ENCODE peak calls at places on chromosomes 1 and 21, in six cellular contexts. C is suprapubic skin, B is cardiac muscle cell, R is uterus, P is osteoblast, Z is IMR-90. A is an unnamed sample. For H3K36me3, the result is how much of the 10 kb centered on the place peaks cover.

GRCh38 chr1:181423301-181423918 is 59.9 kb upstream of the CACNA1E start:
- DNase-seq in B (peak), C (no peak), P (no peak), Z (peak), R (no peak), A (peak)

GRCh38 chr1:44661786-44662682 is 12.2 kb downstream of the TMEM53 start:
- DNase-seq in B (no peak), C (no peak), R (no peak), Z (no peak), P (no peak), A (peak)

GRCh38 chr1:202014915-202015676 is 4.7 kb downstream of the ELF3 start:
- DNase-seq in C (no peak), R (no peak), B (no peak), Z (no peak), P (peak), A (no peak)

GRCh38 chr21:43976661-43977060 is 35.4 kb upstream of the TRAPPC10 start:
- DNase-seq in Z (no peak), P (peak), C (no peak), R (no peak), B (no peak), A (peak)

GRCh38 chr1:153540394-153541361 is at the start of gene S100A5:
- DNase-seq in P (peak), B (no peak), Z (peak), R (no peak), C (no peak), A (peak)

GRCh38 chr1:168019407-168019806 is 82.5 kb upstream of the MPC2 start:
- DNase-seq in B (no peak), C (no peak), P (no peak), R (no peak), Z (no peak), A (no peak)

GRCh38 chr1:166410083-166410385 is 243.2 kb upstream of the FAM78B start:
- DNase-seq in R (no peak), P (no peak), Z (no peak), C (no peak), B (no peak), A (no peak)

GRCh38 chr1:202164271-202165037 is 4.1 kb upstream of the PTPN7 start:
- DNase-seq in B (no peak), R (no peak), P (peak), C (no peak), Z (no peak), A (no peak)

GRCh38 chr1:158830074-158830677 is 975 bp upstream of the MNDA start:
- DNase-seq in R (no peak), C (no peak), B (no peak), Z (no peak), P (no peak), A (no peak)

GRCh38 chr21:41481191-41481590 is 26.8 kb downstream of the TMPRSS2 start:
- DNase-seq in R (no peak), B (no peak), P (peak), C (no peak), Z (peak), A (no peak)

GRCh38 chr21:25496825-25497482 is 110.3 kb downstream of the MRPL39 start:
- DNase-seq in Z (peak), C (no peak), R (no peak), P (no peak), B (no peak), A (no peak)

GRCh38 chr21:29208666-29209059 is 78.2 kb downstream of the MAP3K7CL start:
- DNase-seq in Z (peak), R (no peak), C (no peak), P (peak), B (no peak), A (no peak)

GRCh38 chr1:119045091-119045746 is 57.1 kb upstream of the TBX15 start:
- DNase-seq in P (no peak), B (no peak), R (no peak), C (no peak), Z (no peak), A (no peak)

GRCh38 chr1:172322219-172323061 is 98.0 kb upstream of the C1orf105 start:
- DNase-seq in Z (peak), C (peak), R (peak), B (no peak), P (peak), A (no peak)

GRCh38 chr1:42420911-42421585 is 34.8 kb downstream of the ZMYND12 start:
- DNase-seq in Z (peak), P (peak), B (peak), R (peak), C (no peak), A (no peak)

DNA sequence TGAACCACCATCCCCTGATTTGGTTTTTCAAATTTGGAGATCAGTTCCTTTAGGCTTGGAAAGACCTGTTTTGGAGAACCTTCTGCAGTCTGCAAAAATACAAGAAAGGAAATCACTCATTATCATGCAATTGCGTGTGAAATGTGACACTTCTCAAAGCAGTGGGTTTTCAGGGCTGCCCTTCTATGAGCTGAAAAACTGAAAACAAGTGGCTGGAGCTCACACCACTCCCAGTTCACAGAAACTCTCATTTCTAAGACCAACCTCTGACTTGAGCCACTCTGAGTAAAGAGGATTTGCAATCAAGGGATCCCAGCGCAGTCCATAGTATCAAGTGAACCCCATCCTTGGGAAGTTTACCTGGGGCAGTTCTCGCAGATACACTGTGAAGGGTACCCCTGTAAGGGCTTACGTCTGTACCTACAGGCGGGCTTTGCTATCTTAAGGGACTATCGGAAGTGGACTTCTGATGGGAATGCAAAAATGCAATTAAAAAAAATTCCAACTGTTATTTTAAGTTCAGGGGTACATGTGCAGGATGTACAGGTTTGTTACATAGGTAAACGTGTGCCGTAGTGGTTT is 12.8 kb downstream of the SH2D1B start:
- DNase-seq in R (no peak), P (no peak), C (no peak), Z (no peak), B (no peak), A (no peak)
- H3K4me3 ChIP-seq in R (no peak), P (no peak), C (no peak), Z (no peak), B (no peak), A (no peak)

GRCh38 chr1:155954645-155955044 is 13.2 kb downstream of the RXFP4 start:
- DNase-seq in Z (no peak), P (peak), R (no peak), C (no peak), B (no peak), A (no peak)

GRCh38 chr1:155950829-155951228 is 9.4 kb downstream of the RXFP4 start:
- DNase-seq in Z (no peak), B (no peak), P (no peak), C (no peak), R (no peak), A (peak)

GRCh38 chr1:155952505-155952890 is 11.1 kb downstream of the RXFP4 start:
- DNase-seq in Z (no peak), B (no peak), P (peak), R (no peak), C (no peak), A (no peak)

GRCh38 chr1:155947741-155948140 is 6.3 kb downstream of the RXFP4 start:
- DNase-seq in Z (no peak), C (no peak), R (no peak), B (no peak), P (peak), A (no peak)

GRCh38 chr1:155951753-155952504 is 10.5 kb downstream of the RXFP4 start:
- DNase-seq in R (no peak), C (no peak), B (no peak), Z (no peak), P (no peak), A (no peak)
- H3K36me3 ChIP-seq in R (under half), C (half or more), B (half or more), Z (half or more), P (half or more), A (under half)

DNA sequence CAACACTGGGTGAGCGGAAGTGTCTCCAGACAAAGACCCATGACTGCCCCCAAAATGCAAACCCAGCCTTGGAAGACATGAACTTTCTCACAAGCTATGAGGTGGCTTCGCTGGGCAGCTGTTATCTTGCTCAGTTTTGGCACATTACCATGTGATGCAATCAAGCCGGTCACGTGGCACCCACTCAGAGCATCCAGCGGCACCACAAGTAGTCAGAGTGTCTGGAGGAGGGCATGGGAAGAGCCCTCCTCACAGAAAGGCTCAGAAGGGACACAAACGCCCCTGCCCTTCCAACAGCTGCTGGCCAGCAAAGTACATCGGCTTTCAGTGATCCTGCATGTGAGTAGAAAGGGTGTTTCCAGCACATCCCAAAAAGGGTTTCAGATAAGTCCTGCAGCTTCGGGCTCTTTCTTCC is 145.5 kb upstream of the IRF2BP2 start:
- DNase-seq in P (peak), C (peak), R (peak), Z (peak), B (no peak), A (no peak)
- H3K4me3 ChIP-seq in P (peak), C (no peak), R (no peak), Z (no peak), B (no peak), A (no peak)

GRCh38 chr1:22863766-22864165 is 108.9 kb downstream of the LACTBL1 start:
- DNase-seq in Z (no peak), B (no peak), C (no peak), P (no peak), R (no peak), A (no peak)
- H3K36me3 ChIP-seq in Z (under half), B (under half), C (under half), P (under half), R (under half), A (under half)

DNA sequence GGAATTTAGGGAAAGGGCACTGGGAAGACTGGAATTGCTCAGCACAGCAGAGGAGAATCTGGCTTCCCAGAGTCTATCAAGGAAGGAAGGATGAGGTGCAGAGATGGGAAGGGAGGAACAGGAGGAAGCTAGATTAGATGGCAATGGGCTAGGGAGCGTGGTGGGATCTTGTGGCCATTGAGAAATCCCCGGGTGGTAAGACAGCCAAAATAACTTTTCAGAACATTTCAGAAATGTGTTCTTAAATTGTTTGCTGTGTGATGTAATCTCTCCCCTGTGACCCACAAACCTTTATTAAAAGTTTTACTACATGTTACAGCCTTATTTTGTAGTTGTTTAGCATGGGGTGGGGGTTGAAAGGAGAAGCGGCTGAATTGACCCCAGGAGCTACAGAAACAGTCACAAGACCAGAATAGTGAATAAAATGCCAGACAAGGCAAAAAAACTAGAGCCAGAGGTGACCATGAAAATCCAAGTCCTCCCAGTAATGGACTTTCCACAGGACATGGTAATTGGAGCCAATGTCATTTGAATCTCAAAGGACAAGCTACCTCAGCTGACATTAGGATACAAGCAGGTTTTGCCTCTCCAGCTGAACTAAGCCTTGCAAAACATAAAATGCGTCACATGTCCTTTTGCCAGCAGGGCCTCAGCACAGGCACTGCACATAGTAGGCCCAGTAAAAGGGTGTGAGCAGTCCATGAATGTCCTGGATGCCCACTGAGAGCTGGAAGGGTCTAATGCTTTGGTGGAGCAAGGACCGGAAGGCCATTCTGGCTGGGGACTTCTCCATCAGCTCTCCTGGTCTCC is 980 bp upstream of the AHCYL1 start:
- DNase-seq in P (no peak), Z (no peak), R (peak), B (no peak), C (no peak), A (no peak)
- H3K4me3 ChIP-seq in P (peak), Z (no peak), R (no peak), B (no peak), C (no peak), A (no peak)